ENCODE peak calls at places on chromosomes 1 and 21, in six cellular contexts. One of them, this sample, is unnamed.

GRCh38 chr1:232627645-232628334 is 2.1 kb downstream of the SIPA1L2 start:
- DNase-seq in SJSA1: peak; percentile 10
- DNase-seq in upper lobe of right lung: no peak
- DNase-seq in HFFc6: no peak
- DNase-seq in EH: peak; percentile 12
- DNase-seq in HTR-8/SVneo: peak; percentile 48
- DNase-seq in this sample: peak; percentile 6

GRCh38 chr1:11417162-11417561 is 61.8 kb upstream of the DISP3 start:
- DNase-seq in SJSA1: no peak
- DNase-seq in EH: peak; percentile 3
- DNase-seq in HFFc6: no peak
- DNase-seq in upper lobe of right lung: no peak
- DNase-seq in HTR-8/SVneo: no peak
- DNase-seq in this sample: no peak

GRCh38 chr1:156126701-156127534 is 12.4 kb downstream of the LMNA start:
- DNase-seq in upper lobe of right lung: no peak
- DNase-seq in EH: peak; percentile 98
- DNase-seq in HFFc6: peak; percentile 97
- DNase-seq in HTR-8/SVneo: no peak
- DNase-seq in SJSA1: peak; percentile 89
- DNase-seq in this sample: no peak

GRCh38 chr21:28899744-28900143 is 92.9 kb downstream of the LTN1 start:
- DNase-seq in EH: peak; percentile 49
- DNase-seq in HFFc6: peak; percentile 49
- DNase-seq in SJSA1: no peak
- DNase-seq in HTR-8/SVneo: no peak
- DNase-seq in upper lobe of right lung: no peak
- DNase-seq in this sample: no peak

GRCh38 chr1:99717005-99717404 is 49.4 kb downstream of the FRRS1 start:
- DNase-seq in upper lobe of right lung: no peak
- DNase-seq in HFFc6: no peak
- DNase-seq in EH: no peak
- DNase-seq in SJSA1: no peak
- DNase-seq in HTR-8/SVneo: no peak
- DNase-seq in this sample: no peak

GRCh38 chr1:156652131-156652991 is 10.4 kb downstream of the BCAN start:
- DNase-seq in EH: peak; percentile 63
- DNase-seq in HFFc6: no peak
- DNase-seq in HTR-8/SVneo: no peak
- DNase-seq in SJSA1: no peak
- DNase-seq in upper lobe of right lung: no peak
- DNase-seq in this sample: no peak

GRCh38 chr21:46295996-46296752 is 10.0 kb downstream of the YBEY start:
- DNase-seq in SJSA1: no peak
- DNase-seq in HTR-8/SVneo: no peak
- DNase-seq in HFFc6: peak; percentile 53
- DNase-seq in upper lobe of right lung: peak; percentile 91
- DNase-seq in EH: peak; percentile 87
- DNase-seq in this sample: no peak

GRCh38 chr1:192952646-192953045 is 106.5 kb downstream of the UCHL5 start:
- DNase-seq in HTR-8/SVneo: no peak
- DNase-seq in HFFc6: no peak
- DNase-seq in SJSA1: no peak
- DNase-seq in EH: peak; percentile 47
- DNase-seq in upper lobe of right lung: no peak
- DNase-seq in this sample: no peak

GRCh38 chr21:31354604-31355443 is 10.8 kb upstream of the TIAM1 start:
- DNase-seq in SJSA1: peak; percentile 60
- DNase-seq in HTR-8/SVneo: peak; percentile 51
- DNase-seq in upper lobe of right lung: no peak
- DNase-seq in EH: peak; percentile 37
- DNase-seq in HFFc6: no peak
- DNase-seq in this sample: no peak

GRCh38 chr1:87684786-87685185 is 356.1 kb downstream of the LMO4 start:
- DNase-seq in SJSA1: no peak
- DNase-seq in HFFc6: no peak
- DNase-seq in upper lobe of right lung: no peak
- DNase-seq in HTR-8/SVneo: no peak
- DNase-seq in EH: peak; percentile 13
- DNase-seq in this sample: no peak

GRCh38 chr1:145926706-145927072 is 595 bp downstream of the RBM8A start:
- DNase-seq in HTR-8/SVneo: no peak
- DNase-seq in HFFc6: no peak
- DNase-seq in EH: no peak
- DNase-seq in SJSA1: no peak
- DNase-seq in upper lobe of right lung: no peak
- DNase-seq in this sample: no peak

GRCh38 chr1:155744711-155745283 is 55.9 kb downstream of the DAP3 start:
- DNase-seq in HFFc6: no peak
- DNase-seq in SJSA1: no peak
- DNase-seq in EH: no peak
- DNase-seq in upper lobe of right lung: no peak
- DNase-seq in HTR-8/SVneo: no peak
- DNase-seq in this sample: no peak

GRCh38 chr1:150484861-150485260 is 2.4 kb upstream of the TARS2 start:
- DNase-seq in EH: peak; percentile 65
- DNase-seq in HFFc6: peak; percentile 30
- DNase-seq in HTR-8/SVneo: no peak
- DNase-seq in SJSA1: no peak
- DNase-seq in upper lobe of right lung: no peak
- DNase-seq in this sample: peak; percentile 42

GRCh38 chr1:229229721-229230135 is 41.2 kb upstream of the RAB4A start:
- DNase-seq in EH: no peak
- DNase-seq in upper lobe of right lung: no peak
- DNase-seq in HFFc6: no peak
- DNase-seq in SJSA1: no peak
- DNase-seq in HTR-8/SVneo: no peak
- DNase-seq in this sample: peak; percentile 38

GRCh38 chr1:19360026-19360813 is 48.1 kb downstream of the SLC66A1 start:
- DNase-seq in upper lobe of right lung: no peak
- DNase-seq in SJSA1: no peak
- DNase-seq in HFFc6: no peak
- DNase-seq in EH: no peak
- DNase-seq in HTR-8/SVneo: no peak
- DNase-seq in this sample: peak; percentile 73

GRCh38 chr1:98920441-98921110 is 84.1 kb downstream of the PLPPR5 start:
- DNase-seq in SJSA1: no peak
- DNase-seq in HFFc6: peak; percentile 76
- DNase-seq in HTR-8/SVneo: peak; percentile 10
- DNase-seq in EH: peak; percentile 85
- DNase-seq in upper lobe of right lung: no peak
- DNase-seq in this sample: no peak

GRCh38 chr21:31132574-31133242 is 94.4 kb upstream of the KRTAP19-8 start:
- DNase-seq in HTR-8/SVneo: no peak
- DNase-seq in SJSA1: peak; percentile 49
- DNase-seq in EH: no peak
- DNase-seq in HFFc6: no peak
- DNase-seq in upper lobe of right lung: no peak
- DNase-seq in this sample: no peak

This sample was measured in cerebellar cortex.